ENCODE peak calls at places on chromosomes 7 and 10, in eight cellular contexts. N, J, B, K, W, X, H and G are unnamed samples.

GRCh38 chr10:12396567-12396966 is 47.2 kb downstream of the CAMK1D start:
- DNase-seq in N (no peak), J (no peak), B (no peak), K (no peak), W (no peak), X (no peak), H (peak; percentile 60), G (no peak)

GRCh38 chr7:17830206-17830605 is 110.1 kb downstream of the SNX13 start:
- DNase-seq in N (no peak), J (no peak), B (no peak), K (no peak), W (no peak), X (no peak), H (no peak), G (peak; percentile 48)

GRCh38 chr10:23063387-23064287 is 31.7 kb upstream of the MSRB2 start:
- DNase-seq in N (no peak), J (no peak), B (no peak), K (no peak), W (no peak), X (peak; percentile 39), H (no peak), G (peak; percentile 20)

GRCh38 chr10:124414077-124414476 is 4.6 kb downstream of the OAT start:
- DNase-seq in N (no peak), J (no peak), B (no peak), K (no peak), W (no peak), X (peak; percentile 42), H (no peak), G (peak; percentile 85)

GRCh38 chr7:76201732-76202665 is at the start of gene SRRM3:
- DNase-seq in N (peak; percentile 89), J (peak; percentile 97), B (peak; percentile 40), K (peak; percentile 97), W (peak; percentile 66), X (peak; percentile 61), H (peak; percentile 81), G (peak; percentile 73)

GRCh38 chr7:44882899-44883298 is 2.4 kb downstream of the PURB start:
- DNase-seq in N (no peak), J (no peak), B (no peak), K (no peak), W (no peak), X (peak; percentile 21), H (no peak), G (peak; percentile 9)

GRCh38 chr10:23351914-23352313 is 7.3 kb upstream of the C10orf67 start:
- DNase-seq in N (no peak), J (no peak), B (no peak), K (no peak), W (no peak), X (peak; percentile 48), H (no peak), G (peak; percentile 58)

GRCh38 chr7:132072165-132072564 is 504.1 kb downstream of the PLXNA4 start:
- DNase-seq in N (no peak), J (no peak), B (no peak), K (no peak), W (no peak), X (no peak), H (no peak), G (no peak)

GRCh38 chr10:75191821-75192568 is 18.6 kb upstream of the VDAC2 start:
- DNase-seq in N (no peak), J (no peak), B (no peak), K (peak; percentile 87), W (peak; percentile 52), X (peak; percentile 88), H (peak; percentile 75), G (peak; percentile 93)

GRCh38 chr10:77888356-77888703 is 38.2 kb downstream of the DLG5 start:
- DNase-seq in N (no peak), J (no peak), B (no peak), K (no peak), W (no peak), X (no peak), H (no peak), G (peak; percentile 31)

GRCh38 chr7:80312139-80312661 is 177.6 kb downstream of the GNAI1 start:
- DNase-seq in N (no peak), J (peak; percentile 42), B (no peak), K (no peak), W (no peak), X (peak; percentile 78), H (no peak), G (peak; percentile 71)

GRCh38 chr7:50633414-50633710 is 68.2 kb upstream of the DDC start:
- DNase-seq in N (no peak), J (no peak), B (no peak), K (no peak), W (no peak), X (no peak), H (no peak), G (no peak)

GRCh38 chr7:30070052-30070451 is 41.8 kb downstream of the PLEKHA8 start:
- DNase-seq in N (no peak), J (no peak), B (no peak), K (no peak), W (no peak), X (no peak), H (no peak), G (no peak)

GRCh38 chr7:30076411-30076810 is 48.2 kb downstream of the PLEKHA8 start:
- DNase-seq in N (no peak), J (no peak), B (no peak), K (no peak), W (no peak), X (no peak), H (no peak), G (no peak)

GRCh38 chr7:30079880-30080279 is 51.7 kb downstream of the PLEKHA8 start:
- DNase-seq in N (no peak), J (no peak), B (no peak), K (no peak), W (no peak), X (no peak), H (no peak), G (no peak)

GRCh38 chr7:30069096-30069867 is 41.1 kb downstream of the PLEKHA8 start:
- DNase-seq in N (no peak), J (no peak), B (no peak), K (no peak), W (no peak), X (no peak), H (no peak), G (no peak)

DNA sequence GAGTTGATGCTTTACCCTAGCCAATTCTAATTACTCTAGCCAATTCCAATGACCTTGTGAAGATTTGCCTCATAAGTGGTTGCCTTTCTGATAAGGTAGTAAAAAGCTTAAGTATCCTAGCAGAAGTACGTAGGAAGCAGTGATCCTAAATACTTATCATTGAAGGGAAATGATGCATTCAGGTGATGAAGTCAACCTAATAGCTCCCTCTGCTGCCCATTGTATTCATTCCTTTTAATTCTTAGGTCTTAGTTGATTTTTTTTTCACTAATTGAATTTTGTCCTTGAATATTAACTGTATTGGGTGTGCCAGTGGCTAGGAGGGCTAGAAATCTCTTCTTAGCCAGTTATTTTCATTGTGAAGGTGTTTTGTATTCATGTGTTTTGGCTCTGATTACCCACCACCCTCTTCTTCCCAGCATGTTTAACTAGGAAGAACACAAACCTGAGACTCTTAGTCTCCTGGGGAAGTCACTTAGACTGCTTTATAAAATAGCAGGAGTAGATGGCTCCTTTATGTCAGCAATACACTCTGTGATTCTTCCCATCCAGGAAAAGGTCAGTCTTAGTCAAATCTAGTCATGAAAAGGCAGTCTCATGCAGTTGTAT is 46.3 kb downstream of the PLEKHA8 start:
- DNase-seq in N (no peak), J (no peak), B (peak; percentile 38), K (no peak), W (no peak), X (peak; percentile 71), H (no peak), G (peak; percentile 55)
- TF ChIP-seq CTCF in N (peak; percentile 48), J (no peak), B (peak; percentile 68), K (peak; percentile 54), W (peak; percentile 53), X (peak; percentile 49), H (peak; percentile 32), G (peak; percentile 58)

DNA sequence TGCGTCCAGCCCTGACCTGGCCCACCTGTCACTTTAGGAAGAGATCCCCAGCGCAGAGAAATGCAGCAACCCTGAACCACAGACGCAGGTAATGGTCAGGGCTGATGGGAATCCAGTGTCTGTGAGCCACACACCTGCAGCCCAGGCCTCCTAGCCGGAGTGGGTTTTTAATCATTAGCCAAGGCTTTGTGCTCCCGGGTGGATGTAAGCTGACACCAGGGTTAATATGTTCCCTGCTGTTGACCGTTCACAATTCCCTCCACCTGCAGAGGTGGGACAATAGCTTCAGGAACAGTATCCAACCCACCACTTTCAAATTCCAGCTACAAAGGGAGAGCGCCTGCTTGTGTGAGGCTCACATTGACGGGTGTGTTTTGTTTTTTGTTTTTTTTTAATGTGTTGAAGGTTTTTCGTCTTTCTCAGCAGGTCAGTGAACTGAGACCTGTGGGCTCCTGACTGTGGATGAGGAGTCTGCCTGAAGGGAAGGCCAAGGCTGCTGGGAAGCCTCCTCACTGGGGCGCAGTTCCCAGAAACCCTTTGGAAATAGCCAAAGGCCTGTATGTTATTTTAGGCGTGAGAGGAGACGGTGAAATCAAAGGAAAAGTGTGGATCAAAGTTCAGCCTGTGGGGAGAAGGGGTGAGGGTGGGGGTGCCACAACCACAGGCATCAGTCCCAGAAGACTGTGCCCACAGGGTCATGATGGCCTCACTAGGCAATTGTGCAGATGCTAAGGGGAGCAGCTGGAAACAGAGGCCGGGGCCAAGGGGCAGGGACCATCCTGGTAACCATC is 111.1 kb downstream of the TNS3 start:
- DNase-seq in N (no peak), J (no peak), B (no peak), K (peak; percentile 48), W (no peak), X (no peak), H (no peak), G (no peak)
- TF ChIP-seq CTCF in N (no peak), J (no peak), B (no peak), K (no peak), W (no peak), X (no peak), H (no peak), G (no peak)

GRCh38 chr7:150476285-150476684 is 25.9 kb downstream of the GIMAP8 start:
- DNase-seq in N (no peak), J (no peak), B (no peak), K (no peak), W (no peak), X (no peak), H (no peak), G (no peak)

GRCh38 chr7:150476819-150477631 is 26.6 kb downstream of the GIMAP8 start:
- DNase-seq in N (no peak), J (no peak), B (no peak), K (no peak), W (no peak), X (no peak), H (no peak), G (no peak)

GRCh38 chr7:150481207-150481920 is 30.9 kb downstream of the GIMAP8 start:
- DNase-seq in N (no peak), J (no peak), B (no peak), K (no peak), W (no peak), X (no peak), H (no peak), G (no peak)

GRCh38 chr7:150479023-150479716 is 28.7 kb downstream of the GIMAP8 start:
- DNase-seq in N (no peak), J (no peak), B (no peak), K (no peak), W (no peak), X (no peak), H (no peak), G (no peak)

GRCh38 chr7:150481955-150482354 is 31.5 kb downstream of the GIMAP8 start:
- DNase-seq in N (no peak), J (no peak), B (no peak), K (no peak), W (no peak), X (no peak), H (no peak), G (no peak)
- TF ChIP-seq CTCF in N (no peak), J (no peak), B (no peak), K (no peak), W (no peak), X (no peak), H (no peak), G (no peak)

GRCh38 chr7:28411876-28412662 is at the start of gene CREB5:
- DNase-seq in N (no peak), J (no peak), B (no peak), K (no peak), W (no peak), X (no peak), H (no peak), G (no peak)
- TF ChIP-seq CTCF in N (peak; percentile 65), J (no peak), B (no peak), K (no peak), W (peak; percentile 29), X (peak; percentile 35), H (no peak), G (peak; percentile 35)